ENCODE peak calls at places on chromosomes 2 and 18, in seven cellular contexts. C, T, U, S, F, D and V are unnamed samples.

GRCh38 chr2:25098558-25099486 is 56.9 kb downstream of the EFR3B start:
- DNase-seq in C (no peak), U (no peak), S (no peak), D (no peak), T (peak; percentile 98), F (peak; percentile 34), V (peak; percentile 72)

GRCh38 chr18:61466736-61467135 is 133.5 kb downstream of the CDH20 start:
- DNase-seq in F (no peak), U (no peak), S (no peak), D (no peak), C (no peak), T (no peak), V (no peak)

GRCh38 chr2:31251018-31251417 is 17.1 kb downstream of the EHD3 start:
- DNase-seq in F (no peak), S (no peak), T (no peak), U (no peak), C (no peak), D (no peak), V (no peak)

GRCh38 chr2:64807417-64807816 is 153.7 kb upstream of the SERTAD2 start:
- DNase-seq in D (no peak), U (no peak), S (peak; percentile 28), F (peak; percentile 99), C (no peak), T (no peak), V (peak; percentile 88)

GRCh38 chr2:45169339-45170190 is 160.3 kb upstream of the SIX2 start:
- DNase-seq in D (peak; percentile 39), T (peak; percentile 56), S (no peak), U (peak; percentile 35), F (no peak), C (no peak), V (no peak)

GRCh38 chr2:182814804-182815203 is 51.6 kb downstream of the FRZB start:
- DNase-seq in C (no peak), T (no peak), U (no peak), D (no peak), F (no peak), S (no peak), V (no peak)

GRCh38 chr2:71503827-71504226 is 50.5 kb downstream of the DYSF start:
- DNase-seq in U (no peak), D (no peak), T (peak; percentile 85), C (no peak), F (peak; percentile 13), S (no peak), V (peak; percentile 52)

GRCh38 chr2:198991431-198991830 is 466.3 kb downstream of the SATB2 start:
- DNase-seq in D (no peak), F (no peak), C (no peak), T (no peak), S (no peak), U (no peak), V (no peak)

GRCh38 chr2:27095745-27096651 is 9.4 kb downstream of the KHK start:
- DNase-seq in D (peak; percentile 73), S (peak; percentile 48), F (peak; percentile 22), C (peak; percentile 79), U (peak; percentile 48), T (peak; percentile 79), V (no peak)

GRCh38 chr2:215358312-215358845 is 46.5 kb downstream of the ATIC start:
- DNase-seq in F (no peak), D (no peak), T (no peak), U (no peak), C (no peak), S (no peak), V (no peak)

GRCh38 chr2:119766944-119767343 is 7.2 kb downstream of the PTPN4 start:
- DNase-seq in T (no peak), D (no peak), C (no peak), U (no peak), F (no peak), S (no peak), V (no peak)

GRCh38 chr2:60549250-60550150 is 4.0 kb downstream of the BCL11A start:
- DNase-seq in S (no peak), T (peak; percentile 33), U (peak; percentile 53), F (no peak), C (peak; percentile 83), D (peak; percentile 53), V (no peak)